ENCODE peak calls at places on chromosomes 2 and 18, in seven cellular contexts. I is stimulated activated CD8-positive, alpha-beta memory T cell treated with anti-CD3 and anti-CD28 coated beads, Interleukin-2, amount 100 ng/mL, for 48 hours; E is CD4-positive, alpha-beta T cell; U is HS-5; K is stimulated activated CD4-positive, alpha-beta T cell treated with anti-CD3 and anti-CD28 coated beads, TNF-alpha, amount 100 ng/mL, for 1 hour; N is upper lobe of right lung; C is NCI-H748 treated with DMSO at 0.1 percent for 48 hours. R is an unnamed sample.

GRCh38 chr2:112710956-112711355 is 9.9 kb upstream of the NT5DC4 start:
- DNase-seq in I (no peak), E (no peak), K (no peak), C (no peak), U (no peak), N (no peak), R (no peak)

GRCh38 chr2:137117385-137117784 is 352.0 kb downstream of the THSD7B start:
- DNase-seq in N (no peak), C (no peak), K (no peak), U (peak), I (no peak), E (no peak), R (no peak)

GRCh38 chr2:200177971-200178911 is 128.3 kb upstream of the SPATS2L start:
- DNase-seq in N (no peak), I (no peak), U (no peak), E (no peak), K (no peak), C (no peak), R (no peak)

GRCh38 chr18:10195529-10195928 is 258.9 kb upstream of the APCDD1 start:
- DNase-seq in N (no peak), C (no peak), K (no peak), E (no peak), I (no peak), U (no peak), R (no peak)

GRCh38 chr2:216636570-216637450 is 3.6 kb downstream of the IGFBP2 start:
- DNase-seq in U (no peak), K (no peak), E (no peak), N (no peak), C (no peak), I (no peak), R (no peak)

GRCh38 chr2:150126143-150126725 is 361.2 kb downstream of the RND3 start:
- DNase-seq in I (no peak), N (no peak), C (no peak), U (no peak), K (no peak), E (no peak), R (no peak)

GRCh38 chr18:50240083-50240563 is 26.2 kb downstream of the CFAP53 start:
- DNase-seq in N (no peak), K (no peak), E (no peak), I (no peak), C (no peak), U (no peak), R (no peak)

GRCh38 chr2:99617811-99618210 is 128.0 kb upstream of the REV1 start:
- DNase-seq in E (no peak), I (no peak), U (no peak), C (no peak), N (no peak), K (no peak), R (no peak)

GRCh38 chr2:196453613-196454047 is 185.9 kb upstream of the CCDC150 start:
- DNase-seq in K (peak), E (peak), N (no peak), U (peak), C (peak), I (peak), R (no peak)

GRCh38 chr2:219071189-219071816 is 10.6 kb upstream of the IHH start:
- DNase-seq in U (no peak), E (no peak), C (no peak), K (no peak), N (no peak), I (no peak), R (no peak)

GRCh38 chr2:72015281-72015680 is 132.4 kb downstream of the CYP26B1 start:
- DNase-seq in C (no peak), I (no peak), E (no peak), U (no peak), N (no peak), K (no peak), R (no peak)

GRCh38 chr2:165371356-165371755 is 98.1 kb upstream of the CSRNP3 start:
- DNase-seq in E (no peak), I (no peak), C (peak), U (no peak), N (no peak), K (no peak), R (no peak)

GRCh38 chr2:16034151-16034974 is 94.0 kb downstream of the MYCN start:
- DNase-seq in U (no peak), E (no peak), K (no peak), C (no peak), N (no peak), I (no peak), R (no peak)

GRCh38 chr18:293557-293956 is 25.7 kb upstream of the THOC1 start:
- DNase-seq in I (no peak), U (no peak), C (no peak), E (no peak), N (no peak), K (no peak), R (no peak)

GRCh38 chr2:27723372-27724144 is 48.0 kb upstream of the MRPL33 start:
- DNase-seq in E (no peak), K (no peak), U (no peak), C (no peak), I (no peak), N (peak), R (no peak)

GRCh38 chr2:102065675-102066252 is 74.0 kb downstream of the IL1R2 start:
- DNase-seq in K (no peak), N (peak), E (no peak), I (no peak), U (no peak), C (no peak), R (no peak)

GRCh38 chr2:73263540-73264331 is 20.5 kb downstream of the FBXO41 start:
- DNase-seq in N (peak), E (no peak), K (no peak), C (no peak), I (no peak), U (no peak), R (no peak)

GRCh38 chr2:181411105-181411849 is 45.9 kb upstream of the ITGA4 start:
- DNase-seq in C (no peak), I (no peak), E (no peak), K (no peak), N (no peak), U (no peak), R (no peak)

GRCh38 chr2:50491541-50492114 is 540.3 kb downstream of the NRXN1 start:
- DNase-seq in E (no peak), U (peak), C (peak), N (no peak), K (no peak), I (no peak), R (no peak)

GRCh38 chr2:62309465-62310091 is 113.7 kb downstream of the B3GNT2 start:
- DNase-seq in E (no peak), N (no peak), K (no peak), C (no peak), U (no peak), I (peak), R (no peak)

GRCh38 chr18:6954501-6954900 is 163.1 kb downstream of the LAMA1 start:
- DNase-seq in I (no peak), E (no peak), K (no peak), N (no peak), C (no peak), U (no peak), R (no peak)

GRCh38 chr18:75088021-75088506 is 120.9 kb downstream of the PTGR3 start:
- DNase-seq in E (no peak), N (no peak), I (no peak), U (no peak), C (no peak), K (no peak), R (no peak)

GRCh38 chr2:10413488-10413887 is 34.6 kb downstream of the ODC1 start:
- DNase-seq in E (no peak), I (no peak), C (no peak), U (no peak), K (no peak), N (no peak), R (no peak)

GRCh38 chr2:109046925-109047508 is 58.0 kb upstream of the EDAR start:
- DNase-seq in U (no peak), N (no peak), C (no peak), I (no peak), K (no peak), E (no peak), R (no peak)

GRCh38 chr2:45669109-45669508 is 17.6 kb downstream of the PRKCE start:
- DNase-seq in I (no peak), N (no peak), E (no peak), K (no peak), C (no peak), U (no peak), R (no peak)